ENCODE peak calls at places on chromosomes 11 and 22, in five cellular contexts. S, I, F, U and B are unnamed samples.

GRCh38 chr11:65870706-65871681 is 1.6 kb downstream of the EFEMP2 start:
- DNase-seq in F (no peak), I (no peak), S (no peak), U (no peak), B (no peak)

GRCh38 chr11:777288-778255 is at the start of gene GATD1:
- DNase-seq in S (peak), F (no peak), U (peak), I (peak), B (peak)

GRCh38 chr22:32836286-32836859 is 34.9 kb downstream of the TIMP3 start:
- DNase-seq in I (no peak), U (peak), F (no peak), S (no peak), B (no peak)

GRCh38 chr11:120574881-120575280 is 63.3 kb downstream of the GRIK4 start:
- DNase-seq in U (no peak), I (no peak), S (no peak), F (no peak), B (no peak)

GRCh38 chr11:70614034-70614681 is 215.8 kb downstream of the CTTN start:
- DNase-seq in U (no peak), F (no peak), S (no peak), I (no peak), B (no peak)

GRCh38 chr11:41003339-41003992 is 456.0 kb downstream of the LRRC4C start:
- DNase-seq in I (no peak), S (no peak), F (no peak), U (no peak), B (no peak)

GRCh38 chr11:126357055-126357962 is 1.8 kb downstream of the ST3GAL4 start:
- DNase-seq in S (no peak), U (no peak), I (no peak), F (no peak), B (no peak)

GRCh38 chr22:31556627-31557203 is 60.4 kb downstream of the SFI1 start:
- DNase-seq in F (no peak), I (no peak), U (peak), S (peak), B (peak)

GRCh38 chr11:72391638-72392423 is 42.5 kb downstream of the CLPB start:
- DNase-seq in S (no peak), I (no peak), F (no peak), U (no peak), B (no peak)
- H3K4me3 ChIP-seq in S (no peak), I (no peak), F (no peak), U (no peak), B (no peak)

GRCh38 chr11:67118801-67119576 is at the start of gene KDM2A:
- DNase-seq in S (peak), I (peak), F (peak), U (peak), B (peak)
- TF ChIP-seq CTCF in S (peak), I (no peak), F (no peak), U (no peak), B (no peak)

GRCh38 chr22:50620861-50621490 is 7.0 kb downstream of the ARSA start:
- DNase-seq in S (no peak), U (no peak), F (no peak), I (peak), B (no peak)
- H3K4me3 ChIP-seq in S (peak), U (no peak), F (peak), I (peak), B (peak)

GRCh38 chr11:68289456-68289855 is 17.7 kb upstream of the C11orf24 start:
- DNase-seq in U (no peak), F (no peak), S (no peak), I (no peak), B (no peak)
- TF ChIP-seq CTCF in U (no peak), F (no peak), S (no peak), I (no peak), B (no peak)

GRCh38 chr11:2143652-2144548 is 4.7 kb upstream of the IGF2 start:
- DNase-seq in S (no peak), I (no peak), F (no peak), U (no peak), B (no peak)
- H3K4me3 ChIP-seq in S (no peak), I (no peak), F (no peak), U (no peak), B (no peak)

GRCh38 chr22:41830174-41830573 is 2.7 kb upstream of the SREBF2 start:
- DNase-seq in F (no peak), I (no peak), S (no peak), U (no peak), B (no peak)
- TF ChIP-seq CTCF in F (no peak), I (no peak), S (no peak), U (no peak), B (no peak)